ENCODE peak calls at places on chromosomes 3 and 15, in five cellular contexts. N, I, V, Z and L are unnamed samples.
A peak's percentile ranks its signal among the peaks of the same experiment; 100 is the strongest.

GRCh38 chr3:156948402-156949210 is 122.5 kb downstream of the LEKR1 start:
- DNase-seq in N (no peak), I (no peak), V (no peak), Z (no peak), L (no peak)

GRCh38 chr3:63961891-63962290 is 49.7 kb upstream of the SCAANT1 start:
- DNase-seq in N (no peak), I (peak; percentile 41), V (no peak), Z (peak; percentile 40), L (peak; percentile 39)

GRCh38 chr15:90099868-90100854 is 2.1 kb downstream of the IDH2 start:
- DNase-seq in N (no peak), I (peak; percentile 68), V (no peak), Z (no peak), L (no peak)

GRCh38 chr15:63461230-63461629 is 43.2 kb upstream of the USP3 start:
- DNase-seq in N (peak; percentile 67), I (no peak), V (peak; percentile 70), Z (no peak), L (no peak)

GRCh38 chr3:51703026-51703775 is 3.7 kb upstream of the GRM2 start:
- DNase-seq in N (peak; percentile 35), I (no peak), V (no peak), Z (no peak), L (no peak)

GRCh38 chr15:49697121-49697520 is 76.3 kb downstream of the DTWD1 start:
- DNase-seq in N (no peak), I (no peak), V (no peak), Z (no peak), L (no peak)

GRCh38 chr3:57820479-57820878 is 64.4 kb downstream of the SLMAP start:
- DNase-seq in N (no peak), I (no peak), V (no peak), Z (no peak), L (no peak)

GRCh38 chr3:21718161-21718765 is 32.7 kb downstream of the ZNF385D start:
- DNase-seq in N (no peak), I (no peak), V (no peak), Z (no peak), L (no peak)

GRCh38 chr3:56917740-56918568 is 116.2 kb upstream of the ARHGEF3 start:
- DNase-seq in N (no peak), I (peak; percentile 52), V (no peak), Z (no peak), L (no peak)

GRCh38 chr3:120100711-120101110 is 6.5 kb upstream of the GSK3B start:
- DNase-seq in N (no peak), I (no peak), V (no peak), Z (no peak), L (no peak)

GRCh38 chr3:190747566-190747965 is 114.9 kb downstream of the GMNC start:
- DNase-seq in N (no peak), I (no peak), V (no peak), Z (no peak), L (no peak)

GRCh38 chr3:33660035-33660434 is 58.0 kb downstream of the CLASP2 start:
- DNase-seq in N (no peak), I (no peak), V (no peak), Z (no peak), L (no peak)

GRCh38 chr3:123373535-123373987 is 75.3 kb downstream of the ADCY5 start:
- DNase-seq in N (no peak), I (no peak), V (no peak), Z (no peak), L (no peak)

GRCh38 chr15:100433304-100433703 is 91.5 kb upstream of the ADAMTS17 start:
- DNase-seq in N (no peak), I (peak; percentile 16), V (no peak), Z (no peak), L (no peak)

GRCh38 chr3:85304360-85304964 is 345.7 kb downstream of the CADM2 start:
- DNase-seq in N (no peak), I (no peak), V (no peak), Z (peak; percentile 3), L (no peak)

GRCh38 chr15:31267161-31268107 is 59.2 kb upstream of the KLF13 start:
- DNase-seq in N (peak; percentile 3), I (peak; percentile 37), V (peak; percentile 43), Z (no peak), L (no peak)

GRCh38 chr3:116085456-116085855 is 359.8 kb downstream of the LSAMP start:
- DNase-seq in N (no peak), I (peak; percentile 63), V (no peak), Z (no peak), L (no peak)

GRCh38 chr3:89059201-89059600 is 48.2 kb upstream of the EPHA3 start:
- DNase-seq in N (no peak), I (peak; percentile 7), V (no peak), Z (no peak), L (no peak)

GRCh38 chr3:124919756-124920155 is 14.8 kb downstream of the MUC13 start:
- DNase-seq in N (no peak), I (no peak), V (no peak), Z (no peak), L (no peak)

GRCh38 chr3:194148383-194148782 is 12.4 kb downstream of the HES1 start:
- DNase-seq in N (no peak), I (no peak), V (no peak), Z (no peak), L (no peak)

GRCh38 chr3:18046131-18046530 is 303.7 kb upstream of the TBC1D5 start:
- DNase-seq in N (no peak), I (no peak), V (no peak), Z (no peak), L (no peak)

GRCh38 chr3:113138839-113139743 is 72.3 kb upstream of the BOC start:
- DNase-seq in N (no peak), I (no peak), V (no peak), Z (no peak), L (no peak)

GRCh38 chr3:180467177-180467576 is 134.8 kb upstream of the TTC14 start:
- DNase-seq in N (no peak), I (no peak), V (no peak), Z (no peak), L (no peak)

GRCh38 chr15:25054329-25054728 is 99.5 kb downstream of the SNRPN start:
- DNase-seq in N (no peak), I (no peak), V (no peak), Z (no peak), L (no peak)

GRCh38 chr3:4492240-4493007 is 724 bp upstream of the ITPR1 start:
- DNase-seq in N (peak; percentile 55), I (peak; percentile 82), V (peak; percentile 69), Z (peak; percentile 32), L (no peak)

DNA sequence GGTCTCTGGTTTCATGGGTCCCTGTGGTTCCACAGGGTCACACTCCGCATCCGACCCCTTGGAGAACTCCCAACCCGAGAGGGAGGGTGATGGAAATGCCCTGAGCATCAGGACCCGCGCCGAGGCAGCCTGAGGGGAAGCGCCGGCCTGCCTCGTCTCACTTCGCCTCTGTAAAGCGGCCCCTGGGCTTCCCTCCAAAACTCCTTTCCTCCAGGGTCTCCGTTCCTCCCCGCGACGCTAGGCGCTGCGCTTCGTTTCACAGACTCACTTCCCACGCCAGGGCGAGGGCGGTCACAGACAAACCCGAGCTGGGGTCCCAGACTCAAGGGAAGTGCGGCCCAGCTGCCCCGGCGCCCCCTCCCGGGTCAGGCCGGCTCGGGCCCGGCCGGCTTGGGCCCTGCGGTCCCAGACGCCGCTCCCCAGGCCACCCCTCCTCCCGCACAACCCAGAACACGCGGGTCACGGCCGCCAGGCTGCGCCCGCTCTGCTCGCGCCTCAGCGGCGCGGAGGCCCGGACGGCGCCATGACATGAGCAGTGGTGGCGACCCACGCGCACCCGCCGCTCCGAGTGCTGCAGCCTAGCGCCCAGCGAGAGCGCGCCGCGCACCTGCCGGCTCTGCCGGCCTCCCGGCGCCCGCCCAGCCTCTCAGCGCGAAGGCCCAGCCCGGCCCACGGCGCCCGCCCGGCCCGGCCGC is 619 bp downstream of the NUP210 start:
- DNase-seq in N (peak; percentile 44), I (peak; percentile 62), V (peak; percentile 68), Z (peak; percentile 51), L (no peak)
- TF ChIP-seq MAX in N (no peak), I (no peak), V (no peak), Z (peak; percentile 54), L (peak; percentile 30)

DNA sequence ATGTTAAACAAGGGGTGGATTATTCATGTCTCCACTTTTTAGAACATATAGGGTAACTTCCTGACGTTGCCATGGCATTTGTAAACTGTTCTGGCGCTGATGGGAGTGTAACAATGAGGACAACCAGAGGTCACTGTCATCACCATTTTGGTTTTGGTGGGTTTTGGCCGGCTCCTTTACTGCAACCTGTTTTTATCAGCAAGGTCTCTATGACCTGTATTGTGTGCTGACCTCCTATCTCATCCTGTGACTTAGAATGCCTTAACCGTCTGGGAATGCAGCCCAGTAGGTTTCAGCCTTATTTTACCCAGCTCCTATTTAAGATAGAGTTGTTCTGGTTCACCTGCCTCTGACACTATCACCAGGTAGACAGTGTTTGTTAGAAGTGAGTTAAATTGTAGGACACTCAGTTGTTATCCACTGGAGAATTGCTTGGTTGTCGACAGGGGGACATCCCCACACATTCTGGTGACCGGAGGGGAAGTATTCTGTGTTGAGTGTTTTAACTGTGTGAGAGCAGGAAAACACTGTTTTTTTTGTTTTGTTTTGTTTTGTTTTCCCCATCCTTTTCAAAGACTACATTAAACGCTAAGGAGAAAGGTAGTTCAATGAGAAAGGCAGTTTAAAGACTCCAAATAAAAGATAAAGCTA is 36.9 kb upstream of the SKIL start:
- DNase-seq in N (no peak), I (no peak), V (no peak), Z (no peak), L (no peak)
- TF ChIP-seq MAX in N (no peak), I (no peak), V (no peak), Z (no peak), L (no peak)

GRCh38 chr3:146505496-146505895 is 36.1 kb upstream of the PLSCR2 start:
- DNase-seq in N (no peak), I (no peak), V (no peak), Z (no peak), L (no peak)

GRCh38 chr3:146501752-146502151 is 32.4 kb upstream of the PLSCR2 start:
- DNase-seq in N (no peak), I (no peak), V (no peak), Z (no peak), L (no peak)

GRCh38 chr3:146503459-146504202 is 34.3 kb upstream of the PLSCR2 start:
- DNase-seq in N (no peak), I (peak; percentile 2), V (no peak), Z (peak; percentile 23), L (peak; percentile 86)

GRCh38 chr3:146504546-146505197 is 35.3 kb upstream of the PLSCR2 start:
- DNase-seq in N (no peak), I (no peak), V (no peak), Z (no peak), L (peak; percentile 33)

DNA sequence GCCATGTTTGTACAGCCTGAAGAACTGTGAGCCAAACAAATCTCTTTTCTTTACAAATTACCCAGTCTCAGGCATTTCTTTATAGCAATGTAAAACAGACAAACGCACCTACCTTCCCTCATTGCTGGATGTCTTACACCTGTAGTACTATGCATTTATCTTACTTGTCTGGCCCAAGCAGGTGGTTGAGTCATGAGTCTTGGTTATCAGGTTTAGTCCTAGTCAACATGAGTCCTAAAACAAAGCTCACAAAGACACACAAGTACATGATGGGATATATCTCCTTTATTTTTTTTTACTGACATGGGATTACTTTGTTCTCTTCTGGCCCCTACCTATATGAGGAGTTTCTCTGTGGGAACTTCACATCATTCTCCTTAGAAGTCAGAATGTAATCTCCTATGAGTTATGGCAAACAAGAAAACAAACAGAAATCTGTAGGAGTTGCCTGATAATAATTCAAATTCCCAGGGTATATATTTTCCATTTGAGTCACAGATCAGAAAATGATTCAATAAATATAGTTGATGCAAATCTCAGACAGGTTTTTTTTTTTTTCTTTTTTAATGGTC is 33.6 kb upstream of the PLSCR2 start:
- DNase-seq in N (no peak), I (no peak), V (no peak), Z (no peak), L (no peak)
- TF ChIP-seq MAX in N (no peak), I (no peak), V (no peak), Z (no peak), L (no peak)

GRCh38 chr15:51936119-51936478 is 35.5 kb downstream of the LEO1 start:
- DNase-seq in N (peak; percentile 19), I (no peak), V (peak; percentile 51), Z (no peak), L (no peak)
- TF ChIP-seq MAX in N (no peak), I (no peak), V (no peak), Z (no peak), L (no peak)